ENCODE peak calls at places on chromosome 3, in four cellular contexts. One of them, this sample, is unnamed.

GRCh38 chr3:127849368-127849767 is 27.1 kb upstream of the MGLL start:
- DNase-seq in MM.1S: no peak
- DNase-seq in DND-41: no peak
- DNase-seq in neural progenitor cell: no peak
- DNase-seq in this sample: no peak

GRCh38 chr3:19155375-19155774 is 7.1 kb downstream of the KCNH8 start:
- DNase-seq in MM.1S: no peak
- DNase-seq in DND-41: no peak
- DNase-seq in neural progenitor cell: no peak
- DNase-seq in this sample: no peak

GRCh38 chr3:128070898-128071591 is 18.8 kb downstream of the SEC61A1 start:
- DNase-seq in MM.1S: no peak
- DNase-seq in DND-41: no peak
- DNase-seq in neural progenitor cell: no peak
- DNase-seq in this sample: peak; percentile 42

GRCh38 chr3:128427175-128427857 is 39.4 kb downstream of the DNAJB8 start:
- DNase-seq in MM.1S: no peak
- DNase-seq in DND-41: no peak
- DNase-seq in neural progenitor cell: no peak
- DNase-seq in this sample: peak; percentile 53

GRCh38 chr3:186352369-186352768 is 9.7 kb downstream of the DGKG start:
- DNase-seq in MM.1S: no peak
- DNase-seq in DND-41: no peak
- DNase-seq in neural progenitor cell: no peak
- DNase-seq in this sample: no peak

GRCh38 chr3:127790580-127791183 is 31.6 kb downstream of the MGLL start:
- DNase-seq in MM.1S: no peak
- DNase-seq in DND-41: no peak
- DNase-seq in neural progenitor cell: no peak
- DNase-seq in this sample: no peak

GRCh38 chr3:187207624-187208023 is 10.3 kb downstream of the RTP1 start:
- DNase-seq in MM.1S: no peak
- DNase-seq in DND-41: no peak
- DNase-seq in neural progenitor cell: no peak
- DNase-seq in this sample: no peak

GRCh38 chr3:47017504-47018268 is 38.2 kb downstream of the NBEAL2 start:
- DNase-seq in MM.1S: no peak
- DNase-seq in DND-41: peak; percentile 87
- DNase-seq in neural progenitor cell: no peak
- DNase-seq in this sample: peak; percentile 72

GRCh38 chr3:52532838-52533622 is 627 bp downstream of the NT5DC2 start:
- DNase-seq in MM.1S: no peak
- DNase-seq in DND-41: no peak
- DNase-seq in neural progenitor cell: peak; percentile 79
- DNase-seq in this sample: peak; percentile 83

GRCh38 chr3:115100172-115100571 is 46.9 kb downstream of the ZBTB20 start:
- DNase-seq in MM.1S: no peak
- DNase-seq in DND-41: peak; percentile 75
- DNase-seq in neural progenitor cell: peak; percentile 1
- DNase-seq in this sample: no peak

GRCh38 chr3:149452036-149452435 is 22.5 kb upstream of the TM4SF4 start:
- DNase-seq in MM.1S: no peak
- DNase-seq in DND-41: no peak
- DNase-seq in neural progenitor cell: no peak
- DNase-seq in this sample: no peak

GRCh38 chr3:16181361-16181760 is 6.9 kb downstream of the GALNT15 start:
- DNase-seq in MM.1S: no peak
- DNase-seq in DND-41: no peak
- DNase-seq in neural progenitor cell: no peak
- DNase-seq in this sample: no peak

GRCh38 chr3:159786489-159787181 is 202.0 kb upstream of the IL12A start:
- DNase-seq in MM.1S: no peak
- DNase-seq in DND-41: no peak
- DNase-seq in neural progenitor cell: no peak
- DNase-seq in this sample: no peak

GRCh38 chr3:46699846-46700523 is 1.2 kb upstream of the TMIE start:
- DNase-seq in MM.1S: no peak
- DNase-seq in DND-41: no peak
- DNase-seq in neural progenitor cell: no peak
- DNase-seq in this sample: no peak

GRCh38 chr3:114809668-114810413 is 337.2 kb downstream of the ZBTB20 start:
- DNase-seq in MM.1S: peak; percentile 82
- DNase-seq in DND-41: no peak
- DNase-seq in neural progenitor cell: no peak
- DNase-seq in this sample: no peak

GRCh38 chr3:100613721-100614390 is 4.5 kb downstream of the ADGRG7 start:
- DNase-seq in MM.1S: no peak
- DNase-seq in DND-41: no peak
- DNase-seq in neural progenitor cell: no peak
- DNase-seq in this sample: no peak

GRCh38 chr3:52280046-52280445 is 1.6 kb upstream of the WDR82 start:
- DNase-seq in MM.1S: no peak
- DNase-seq in DND-41: no peak
- DNase-seq in neural progenitor cell: peak; percentile 57
- DNase-seq in this sample: no peak

GRCh38 chr3:42473083-42473932 is 29.1 kb upstream of the VIPR1 start:
- DNase-seq in MM.1S: no peak
- DNase-seq in DND-41: no peak
- DNase-seq in neural progenitor cell: no peak
- DNase-seq in this sample: no peak

GRCh38 chr3:23992051-23992628 is 47.1 kb downstream of the NR1D2 start:
- DNase-seq in MM.1S: no peak
- DNase-seq in DND-41: no peak
- DNase-seq in neural progenitor cell: peak; percentile 25
- DNase-seq in this sample: no peak

GRCh38 chr3:69104585-69104984 is 17.8 kb downstream of the LMOD3 start:
- DNase-seq in MM.1S: peak; percentile 85
- DNase-seq in DND-41: no peak
- DNase-seq in neural progenitor cell: no peak
- DNase-seq in this sample: no peak

GRCh38 chr3:44050867-44051266 is 190.8 kb upstream of the TOPAZ1 start:
- DNase-seq in MM.1S: no peak
- DNase-seq in DND-41: no peak
- DNase-seq in neural progenitor cell: no peak
- DNase-seq in this sample: peak; percentile 17

GRCh38 chr3:51360806-51361205 is 24.3 kb upstream of the MANF start:
- DNase-seq in MM.1S: no peak
- DNase-seq in DND-41: no peak
- DNase-seq in neural progenitor cell: no peak
- DNase-seq in this sample: no peak

GRCh38 chr3:186432189-186432588 is 70.2 kb upstream of the DGKG start:
- DNase-seq in MM.1S: no peak
- DNase-seq in DND-41: no peak
- DNase-seq in neural progenitor cell: no peak
- DNase-seq in this sample: no peak

GRCh38 chr3:71101014-71101413 is 482.5 kb downstream of the FOXP1 start:
- DNase-seq in MM.1S: no peak
- DNase-seq in DND-41: no peak
- DNase-seq in neural progenitor cell: no peak
- DNase-seq in this sample: no peak

GRCh38 chr3:195117978-195118581 is 152.9 kb downstream of the XXYLT1 start:
- DNase-seq in MM.1S: no peak
- DNase-seq in DND-41: no peak
- DNase-seq in neural progenitor cell: no peak
- DNase-seq in this sample: peak; percentile 79

GRCh38 chr3:184659797-184660301 is 52.0 kb downstream of the MAGEF1 start:
- DNase-seq in MM.1S: no peak
- DNase-seq in DND-41: no peak
- DNase-seq in neural progenitor cell: peak; percentile 39
- DNase-seq in this sample: peak; percentile 81

GRCh38 chr3:140277886-140278285 is 342.9 kb downstream of the CLSTN2 start:
- DNase-seq in MM.1S: no peak
- DNase-seq in DND-41: no peak
- DNase-seq in neural progenitor cell: peak; percentile 23
- DNase-seq in this sample: no peak

GRCh38 chr3:73927203-73927570 is 302.4 kb upstream of the PDZRN3 start:
- DNase-seq in MM.1S: no peak
- DNase-seq in DND-41: no peak
- DNase-seq in neural progenitor cell: no peak
- DNase-seq in this sample: no peak

GRCh38 chr3:147701195-147701594 is 292.0 kb downstream of the ZIC1 start:
- DNase-seq in MM.1S: no peak
- DNase-seq in DND-41: no peak
- DNase-seq in neural progenitor cell: no peak
- DNase-seq in this sample: no peak

GRCh38 chr3:53545365-53546031 is 51.1 kb downstream of the CACNA1D start:
- DNase-seq in MM.1S: no peak
- DNase-seq in DND-41: no peak
- DNase-seq in neural progenitor cell: no peak
- DNase-seq in this sample: no peak

GRCh38 chr3:45947361-45947760 is 4.1 kb downstream of the CXCR6 start:
- DNase-seq in MM.1S: no peak
- DNase-seq in DND-41: no peak
- DNase-seq in neural progenitor cell: no peak
- DNase-seq in this sample: no peak

GRCh38 chr3:168878655-168879054 is 782.9 kb upstream of the GOLIM4 start:
- DNase-seq in MM.1S: no peak
- DNase-seq in DND-41: no peak
- DNase-seq in neural progenitor cell: no peak
- DNase-seq in this sample: no peak

GRCh38 chr3:187935623-187936156 is 190.4 kb upstream of the BCL6 start:
- DNase-seq in MM.1S: peak; percentile 80
- DNase-seq in DND-41: no peak
- DNase-seq in neural progenitor cell: no peak
- DNase-seq in this sample: no peak

GRCh38 chr3:3172627-3173026 is 6.9 kb downstream of the CRBN start:
- DNase-seq in MM.1S: peak; percentile 36
- DNase-seq in DND-41: no peak
- DNase-seq in neural progenitor cell: no peak
- DNase-seq in this sample: no peak

GRCh38 chr3:182364723-182365650 is 428.3 kb upstream of the ATP11B start:
- DNase-seq in MM.1S: no peak
- DNase-seq in DND-41: no peak
- DNase-seq in neural progenitor cell: no peak
- DNase-seq in this sample: peak; percentile 41

GRCh38 chr3:50428007-50428633 is 68.8 kb upstream of the TMEM115 start:
- DNase-seq in MM.1S: no peak
- DNase-seq in DND-41: no peak
- DNase-seq in neural progenitor cell: no peak
- DNase-seq in this sample: no peak

GRCh38 chr3:111863942-111864341 is 4.9 kb downstream of the PHLDB2 start:
- DNase-seq in MM.1S: no peak
- DNase-seq in DND-41: no peak
- DNase-seq in neural progenitor cell: no peak
- DNase-seq in this sample: no peak

GRCh38 chr3:111862415-111862814 is 3.4 kb downstream of the PHLDB2 start:
- DNase-seq in MM.1S: no peak
- DNase-seq in DND-41: no peak
- DNase-seq in neural progenitor cell: peak; percentile 54
- DNase-seq in this sample: no peak

GRCh38 chr3:111862974-111863373 is 3.9 kb downstream of the PHLDB2 start:
- DNase-seq in MM.1S: no peak
- DNase-seq in DND-41: no peak
- DNase-seq in neural progenitor cell: no peak
- DNase-seq in this sample: no peak

GRCh38 chr3:111867889-111868426 is 8.9 kb downstream of the PHLDB2 start:
- DNase-seq in MM.1S: no peak
- DNase-seq in DND-41: no peak
- DNase-seq in neural progenitor cell: no peak
- DNase-seq in this sample: no peak

GRCh38 chr3:111864821-111865656 is 6.0 kb downstream of the PHLDB2 start:
- DNase-seq in MM.1S: no peak
- DNase-seq in DND-41: no peak
- DNase-seq in neural progenitor cell: no peak
- DNase-seq in this sample: no peak
- TF ChIP-seq CTCF in MM.1S: peak; percentile 17
- TF ChIP-seq CTCF in DND-41: peak; percentile 19
- TF ChIP-seq CTCF in neural progenitor cell: no peak
- TF ChIP-seq CTCF in this sample: no peak

GRCh38 chr3:134680796-134681526 is 30.1 kb upstream of the KY start:
- DNase-seq in MM.1S: no peak
- DNase-seq in DND-41: no peak
- DNase-seq in neural progenitor cell: no peak
- DNase-seq in this sample: no peak

GRCh38 chr3:134687642-134688041 is 36.8 kb upstream of the KY start:
- DNase-seq in MM.1S: no peak
- DNase-seq in DND-41: no peak
- DNase-seq in neural progenitor cell: no peak
- DNase-seq in this sample: no peak

GRCh38 chr3:134682196-134682880 is 31.5 kb upstream of the KY start:
- DNase-seq in MM.1S: no peak
- DNase-seq in DND-41: no peak
- DNase-seq in neural progenitor cell: no peak
- DNase-seq in this sample: no peak

GRCh38 chr3:134681527-134681910 is 30.7 kb upstream of the KY start:
- DNase-seq in MM.1S: no peak
- DNase-seq in DND-41: no peak
- DNase-seq in neural progenitor cell: no peak
- DNase-seq in this sample: no peak

DNA sequence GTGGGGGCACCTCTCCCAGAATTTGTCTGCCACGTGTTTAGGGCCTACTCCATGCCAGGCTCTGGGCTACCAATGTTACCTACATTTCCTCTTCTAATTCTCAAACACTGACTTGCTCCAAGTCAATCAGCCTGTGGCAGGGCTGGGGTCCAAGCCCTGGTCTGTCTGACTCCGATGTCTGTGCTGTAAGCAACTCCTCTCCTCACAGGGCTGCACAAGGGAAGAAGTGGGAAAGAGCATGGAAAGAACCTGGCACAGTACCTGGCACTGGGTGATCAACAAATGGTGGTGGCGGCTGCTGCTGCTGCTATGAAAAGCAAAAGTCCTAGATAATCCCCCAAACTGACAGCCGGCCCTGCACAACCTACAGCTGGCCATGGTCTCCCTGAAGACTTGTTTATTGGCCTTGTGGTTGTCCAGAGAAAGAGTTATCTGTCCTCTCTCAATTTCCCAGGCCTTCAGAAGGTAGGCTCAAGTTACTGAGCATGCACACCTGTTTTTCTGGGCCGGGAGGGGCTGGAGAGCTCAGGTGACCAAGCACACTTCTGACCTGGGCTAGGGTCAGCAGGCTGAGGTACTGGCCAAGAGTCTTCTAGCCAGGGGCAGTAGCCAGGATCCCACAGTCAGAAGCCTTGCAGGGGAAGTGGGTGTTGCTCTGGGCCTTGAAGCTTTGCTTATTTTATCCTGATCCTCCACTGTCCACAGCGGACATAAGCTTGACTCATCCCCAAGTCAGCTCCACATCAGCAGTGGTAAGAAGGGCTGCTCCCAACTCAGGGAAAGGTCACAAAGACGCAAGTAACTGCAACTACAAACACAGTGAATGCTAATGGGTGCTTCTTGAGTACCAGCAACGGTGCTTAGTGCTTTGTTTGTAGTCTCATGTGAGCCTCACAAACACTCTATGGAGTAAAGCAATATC is 35.3 kb upstream of the KY start:
- DNase-seq in MM.1S: no peak
- DNase-seq in DND-41: no peak
- DNase-seq in neural progenitor cell: no peak
- DNase-seq in this sample: no peak
- H3K9ac ChIP-seq in MM.1S: no peak overlapping the region
- H3K9ac ChIP-seq in DND-41: no peak overlapping the region
- H3K9ac ChIP-seq in neural progenitor cell: no peak overlapping the region
- H3K9ac ChIP-seq in this sample: no peak overlapping the region

GRCh38 chr3:13329746-13330145 is 90.4 kb downstream of the NUP210 start:
- DNase-seq in MM.1S: no peak
- DNase-seq in DND-41: no peak
- DNase-seq in neural progenitor cell: no peak
- DNase-seq in this sample: no peak
- TF ChIP-seq CTCF in MM.1S: no peak
- TF ChIP-seq CTCF in DND-41: no peak
- TF ChIP-seq CTCF in neural progenitor cell: no peak
- TF ChIP-seq CTCF in this sample: no peak

GRCh38 chr3:175413926-175414325 is 554.8 kb downstream of the NAALADL2 start:
- DNase-seq in MM.1S: no peak
- DNase-seq in DND-41: no peak
- DNase-seq in neural progenitor cell: no peak
- DNase-seq in this sample: no peak
- H3K9ac ChIP-seq in MM.1S: no peak overlapping the region
- H3K9ac ChIP-seq in DND-41: no peak overlapping the region
- H3K9ac ChIP-seq in neural progenitor cell: no peak overlapping the region
- H3K9ac ChIP-seq in this sample: no peak overlapping the region

This sample was measured in endodermal cell.